ENCODE peak calls at places on chromosomes 11 and 22, in seven cellular contexts. N, G, D, V, I, T and O are unnamed samples.
A peak's percentile ranks its signal among the peaks of the same experiment; 100 is the strongest.

GRCh38 chr11:64546176-64546575 is 44.8 kb upstream of the SLC22A12 start:
- DNase-seq in V (no peak), I (no peak), G (no peak), T (no peak), D (no peak), N (no peak), O (no peak)

GRCh38 chr11:103183981-103184592 is 74.9 kb downstream of the DYNC2H1 start:
- DNase-seq in I (no peak), G (no peak), N (no peak), T (no peak), D (no peak), V (no peak), O (peak; percentile 11)

GRCh38 chr11:117796456-117797428 is at the start of gene DSCAML1:
- DNase-seq in T (no peak), D (no peak), N (no peak), V (no peak), G (peak; percentile 35), I (no peak), O (no peak)

GRCh38 chr22:44458044-44459020 is 39.7 kb downstream of the RTL6 start:
- DNase-seq in V (no peak), G (no peak), I (no peak), T (no peak), N (no peak), D (no peak), O (no peak)

GRCh38 chr22:46681010-46681409 is 57.0 kb downstream of the CERK start:
- DNase-seq in N (no peak), D (no peak), G (no peak), I (no peak), T (no peak), V (no peak), O (peak; percentile 70)

GRCh38 chr11:2592559-2593392 is 107.0 kb downstream of the KCNQ1OT1 start:
- DNase-seq in V (no peak), G (no peak), N (no peak), D (no peak), T (peak; percentile 61), I (no peak), O (no peak)

GRCh38 chr11:73306069-73306468 is 2.0 kb upstream of the ARHGEF17 start:
- DNase-seq in V (no peak), N (no peak), D (no peak), T (no peak), I (no peak), G (no peak), O (peak; percentile 55)

GRCh38 chr11:47967577-47968230 is 12.7 kb upstream of the PTPRJ start:
- DNase-seq in T (no peak), N (no peak), G (no peak), I (no peak), V (no peak), D (no peak), O (no peak)

GRCh38 chr22:40224702-40225101 is 47.0 kb downstream of the TNRC6B start:
- DNase-seq in G (no peak), V (no peak), T (no peak), D (no peak), N (peak; percentile 35), I (no peak), O (no peak)

GRCh38 chr11:107741044-107741823 is 29.4 kb upstream of the SLN start:
- DNase-seq in V (peak; percentile 65), D (no peak), T (no peak), I (no peak), N (no peak), G (no peak), O (peak; percentile 59)

GRCh38 chr22:40714514-40714966 is 35.3 kb downstream of the MCHR1 start:
- DNase-seq in N (no peak), D (no peak), G (no peak), V (no peak), I (peak; percentile 47), T (peak; percentile 45), O (no peak)

GRCh38 chr22:36887164-36887563 is 26.3 kb upstream of the CSF2RB start:
- DNase-seq in G (no peak), I (no peak), N (no peak), V (no peak), D (no peak), T (no peak), O (no peak)

GRCh38 chr22:38652858-38653257 is 3.3 kb downstream of the FAM227A start:
- DNase-seq in T (no peak), D (no peak), I (peak; percentile 11), N (no peak), G (no peak), V (no peak), O (peak; percentile 39)

GRCh38 chr11:110798231-110798630 is 86.0 kb upstream of the ARHGAP20 start:
- DNase-seq in D (no peak), N (no peak), T (no peak), G (no peak), V (no peak), I (no peak), O (peak; percentile 20)

GRCh38 chr22:40621309-40622151 is 15.0 kb downstream of the MRTFA start:
- DNase-seq in D (no peak), I (no peak), T (no peak), G (no peak), V (peak; percentile 8), N (no peak), O (no peak)

GRCh38 chr22:27879923-27880322 is 39.1 kb downstream of the PITPNB start:
- DNase-seq in T (no peak), D (peak; percentile 30), I (no peak), N (no peak), G (no peak), V (no peak), O (peak; percentile 65)

GRCh38 chr11:32118025-32118974 is 27.4 kb downstream of the RCN1 start:
- DNase-seq in T (no peak), N (no peak), I (no peak), G (no peak), V (no peak), D (no peak), O (no peak)

GRCh38 chr22:38754247-38755154 is 1.3 kb downstream of the SUN2 start:
- DNase-seq in N (no peak), I (peak; percentile 66), D (peak; percentile 48), G (peak; percentile 32), T (peak; percentile 90), V (peak; percentile 35), O (peak; percentile 37)

GRCh38 chr22:42565956-42566355 is 12.2 kb downstream of the SERHL2 start:
- DNase-seq in D (no peak), T (no peak), G (no peak), I (no peak), V (no peak), N (no peak), O (no peak)

GRCh38 chr22:38718414-38718813 is 12.7 kb downstream of the GTPBP1 start:
- DNase-seq in V (no peak), I (no peak), D (peak; percentile 87), T (peak; percentile 89), N (no peak), G (no peak), O (no peak)

GRCh38 chr11:202490-202889 is 4.7 kb downstream of the BET1L start:
- DNase-seq in N (no peak), G (no peak), D (no peak), T (no peak), I (no peak), V (no peak), O (no peak)

GRCh38 chr22:44143117-44143495 is 37.6 kb upstream of the PARVG start:
- DNase-seq in V (no peak), I (no peak), D (no peak), T (no peak), N (no peak), G (no peak), O (no peak)

GRCh38 chr22:38313384-38313955 is 3.8 kb downstream of the CSNK1E start:
- DNase-seq in I (no peak), G (no peak), N (no peak), V (no peak), T (peak; percentile 91), D (peak; percentile 69), O (no peak)

GRCh38 chr22:32106930-32107329 is 52.2 kb downstream of the C22orf42 start:
- DNase-seq in N (no peak), I (no peak), T (no peak), G (no peak), D (peak; percentile 19), V (no peak), O (peak; percentile 17)

GRCh38 chr11:80937831-80938230 is 1497.0 kb upstream of the TENM4 start:
- DNase-seq in N (no peak), T (no peak), D (no peak), V (no peak), I (no peak), G (no peak), O (no peak)

GRCh38 chr22:48083502-48083901 is 1321.1 kb downstream of the TBC1D22A start:
- DNase-seq in N (no peak), G (no peak), V (no peak), D (no peak), T (no peak), I (no peak), O (no peak)

GRCh38 chr11:33529461-33529860 is 171.2 kb downstream of the C11orf91 start:
- DNase-seq in N (no peak), G (no peak), I (no peak), D (no peak), T (no peak), V (no peak), O (no peak)

GRCh38 chr22:25829237-25829636 is 87.2 kb downstream of the MYO18B start:
- DNase-seq in V (no peak), T (no peak), N (no peak), D (peak; percentile 2), G (no peak), I (no peak), O (no peak)

GRCh38 chr11:67287355-67288197 is 1.5 kb upstream of the ANKRD13D start:
- DNase-seq in V (peak; percentile 66), T (peak; percentile 72), G (no peak), D (no peak), I (no peak), N (no peak), O (no peak)

GRCh38 chr11:33360642-33361041 is 103.5 kb downstream of the HIPK3 start:
- DNase-seq in D (no peak), I (no peak), G (no peak), N (no peak), T (no peak), V (no peak), O (no peak)

GRCh38 chr11:122180435-122180834 is 64.4 kb upstream of the BLID start:
- DNase-seq in I (no peak), D (peak; percentile 78), N (no peak), V (no peak), T (peak; percentile 84), G (no peak), O (no peak)

GRCh38 chr22:18088825-18089568 is 11.2 kb downstream of the PEX26 start:
- DNase-seq in G (no peak), N (no peak), V (no peak), T (no peak), D (no peak), I (no peak), O (no peak)

GRCh38 chr11:61969838-61970452 is 2.5 kb upstream of the FTH1 start:
- DNase-seq in I (no peak), D (peak; percentile 74), V (peak; percentile 58), T (no peak), N (no peak), G (no peak), O (no peak)

GRCh38 chr11:69113646-69114340 is 41.9 kb upstream of the SMIM38 start:
- DNase-seq in I (no peak), N (no peak), D (no peak), G (no peak), T (peak; percentile 65), V (no peak), O (no peak)

GRCh38 chr22:24319451-24319850 is 48.8 kb downstream of the SPECC1L start:
- DNase-seq in G (no peak), V (no peak), N (no peak), D (no peak), I (no peak), T (no peak), O (no peak)